ENCODE peak calls at places on chromosome 22, in seven cellular contexts. M, J, T, C, Z, X and G are unnamed samples.
A peak's percentile ranks its signal among the peaks of the same experiment; 100 is the strongest.

GRCh38 chr22:19239464-19239863 is 52.1 kb downstream of the CLTCL1 start:
- DNase-seq in X (no peak), C (no peak), J (no peak), M (no peak), T (no peak), Z (no peak), G (no peak)

GRCh38 chr22:30979932-30980331 is 10.9 kb downstream of the TUG1 start:
- DNase-seq in J (no peak), T (no peak), X (no peak), Z (no peak), C (no peak), M (no peak), G (no peak)

GRCh38 chr22:45014658-45015057 is 4.9 kb upstream of the PHF21B start:
- DNase-seq in Z (no peak), C (no peak), X (no peak), M (no peak), T (no peak), J (no peak), G (no peak)

GRCh38 chr22:35842954-35843353 is 125.3 kb downstream of the APOL5 start:
- DNase-seq in T (no peak), Z (peak; percentile 32), J (peak; percentile 66), M (peak; percentile 67), X (no peak), C (peak; percentile 55), G (peak; percentile 43)

GRCh38 chr22:22941831-22942510 is 54.4 kb downstream of the IGLL5 start:
- DNase-seq in T (no peak), Z (no peak), M (no peak), X (no peak), J (no peak), C (no peak), G (no peak)

GRCh38 chr22:26981520-26981919 is 324.1 kb downstream of the MIAT start:
- DNase-seq in M (no peak), Z (no peak), C (no peak), X (no peak), J (no peak), T (no peak), G (no peak)

GRCh38 chr22:47294222-47294532 is 531.7 kb downstream of the TBC1D22A start:
- DNase-seq in X (peak; percentile 60), Z (no peak), C (peak; percentile 56), J (no peak), T (no peak), M (peak; percentile 4), G (peak; percentile 76)

GRCh38 chr22:47129902-47130301 is 367.5 kb downstream of the TBC1D22A start:
- DNase-seq in T (no peak), Z (no peak), X (no peak), C (no peak), J (no peak), M (no peak), G (no peak)